ENCODE peak calls at places on chromosomes 16 and 17, in seven cellular contexts. L is upper lobe of right lung; Z is ELR; S is T-helper 2 cell; E is activated CD8-positive, alpha-beta memory T cell treated with anti-CD3 and anti-CD28 coated beads for 4 hours; F is body of pancreas; A is stimulated activated CD8-positive, alpha-beta memory T cell treated with anti-CD3 and anti-CD28 coated beads, Interleukin-4, amount 100 ng/mL, for 4 hours. T is an unnamed sample.

GRCh38 chr17:82272495-82273326 is 789 bp downstream of the CSNK1D start:
- DNase-seq in Z (peak; percentile 40), A (peak; percentile 11), F (peak; percentile 54), S (peak; percentile 60), L (peak; percentile 81), E (no peak), T (no peak)

GRCh38 chr16:6068063-6068462 is 970.5 kb upstream of the EEF2KMT start:
- DNase-seq in A (no peak), E (no peak), F (no peak), Z (no peak), L (no peak), S (no peak), T (no peak)

GRCh38 chr17:72640415-72641165 is 451.9 kb downstream of the SLC39A11 start:
- DNase-seq in L (peak; percentile 81), S (no peak), Z (no peak), F (peak; percentile 67), A (no peak), E (no peak), T (no peak)

GRCh38 chr17:74545456-74546230 is at the start of gene CD300C:
- DNase-seq in E (no peak), F (no peak), S (no peak), L (peak; percentile 71), A (no peak), Z (no peak), T (no peak)

GRCh38 chr17:19672009-19672837 is 23.7 kb downstream of the ALDH3A2 start:
- DNase-seq in L (no peak), A (no peak), Z (no peak), S (no peak), E (no peak), F (no peak), T (no peak)

GRCh38 chr17:40343126-40344119 is 21.1 kb downstream of the GJD3 start:
- DNase-seq in A (no peak), F (no peak), S (no peak), Z (no peak), E (no peak), L (peak; percentile 77), T (no peak)

GRCh38 chr17:4572131-4572530 is 11.8 kb upstream of the GGT6 start:
- DNase-seq in Z (no peak), A (no peak), E (no peak), L (no peak), F (no peak), S (no peak), T (no peak)

GRCh38 chr17:62778990-62779681 is 29.0 kb downstream of the MARCHF10 start:
- DNase-seq in S (no peak), L (peak; percentile 85), F (no peak), A (no peak), E (no peak), Z (peak; percentile 99), T (no peak)

GRCh38 chr17:72903522-72903921 is 189.0 kb downstream of the SLC39A11 start:
- DNase-seq in E (no peak), L (no peak), A (no peak), S (no peak), Z (no peak), F (no peak), T (no peak)

GRCh38 chr16:10992112-10992511 is 47.7 kb downstream of the CLEC16A start:
- DNase-seq in E (no peak), S (no peak), F (no peak), L (no peak), Z (peak; percentile 83), A (no peak), T (no peak)

GRCh38 chr17:75941442-75941819 is 589 bp upstream of the FBF1 start:
- DNase-seq in F (peak; percentile 32), E (no peak), A (no peak), S (no peak), L (peak; percentile 43), Z (no peak), T (no peak)

GRCh38 chr16:75298252-75298651 is 46.8 kb upstream of the BCAR1 start:
- DNase-seq in S (no peak), F (no peak), A (no peak), E (no peak), L (no peak), Z (no peak), T (no peak)

GRCh38 chr16:19130852-19131808 is 17.4 kb downstream of the ITPRIPL2 start:
- DNase-seq in E (no peak), A (no peak), F (no peak), Z (peak; percentile 82), S (no peak), L (peak; percentile 69), T (no peak)

GRCh38 chr17:78722101-78722761 is 59.8 kb downstream of the CYTH1 start:
- DNase-seq in S (peak; percentile 46), A (no peak), F (no peak), L (peak; percentile 71), E (no peak), Z (no peak), T (no peak)

GRCh38 chr16:89841275-89841674 is 13.0 kb downstream of the SPIRE2 start:
- DNase-seq in A (peak; percentile 52), L (no peak), S (peak; percentile 92), F (no peak), E (peak; percentile 55), Z (no peak), T (no peak)

GRCh38 chr16:17313085-17313611 is 157.6 kb downstream of the XYLT1 start:
- DNase-seq in A (no peak), Z (no peak), F (peak; percentile 21), E (no peak), L (no peak), S (no peak), T (no peak)

GRCh38 chr17:27349540-27350021 is 55.7 kb downstream of the WSB1 start:
- DNase-seq in A (no peak), S (no peak), L (no peak), F (no peak), Z (peak; percentile 56), E (no peak), T (no peak)

GRCh38 chr17:1762233-1762905 is 509 bp downstream of the SERPINF1 start:
- DNase-seq in F (no peak), E (no peak), L (no peak), S (no peak), Z (no peak), A (no peak), T (no peak)

GRCh38 chr17:15194859-15195277 is 70.3 kb downstream of the PMP22 start:
- DNase-seq in L (no peak), S (no peak), E (no peak), Z (no peak), A (no peak), F (no peak), T (no peak)

GRCh38 chr16:68146583-68146982 is 61.4 kb downstream of the NFATC3 start:
- DNase-seq in S (peak; percentile 18), E (no peak), Z (no peak), A (no peak), F (no peak), L (no peak), T (no peak)

GRCh38 chr16:6643083-6643686 is 689.5 kb upstream of the RBFOX1 start:
- DNase-seq in S (peak; percentile 49), A (no peak), Z (peak; percentile 45), L (no peak), F (peak; percentile 63), E (no peak), T (no peak)